ENCODE peak calls at places on chromosomes 5 and 9, in seven cellular contexts. One of them, this sample, is unnamed.

GRCh38 chr5:34738381-34738780 is 82.3 kb downstream of the RAI14 start:
- DNase-seq in GM23338: no peak
- DNase-seq in lung: no peak
- DNase-seq in endodermal cell: no peak
- DNase-seq in heart left ventricle: no peak
- DNase-seq in SK-N-SH: no peak
- DNase-seq in AG04450: no peak
- DNase-seq in this sample: no peak

GRCh38 chr5:100889896-100890295 is 13.2 kb downstream of the ST8SIA4 start:
- DNase-seq in GM23338: no peak
- DNase-seq in lung: no peak
- DNase-seq in endodermal cell: no peak
- DNase-seq in heart left ventricle: no peak
- DNase-seq in SK-N-SH: no peak
- DNase-seq in AG04450: no peak
- DNase-seq in this sample: no peak

GRCh38 chr5:16152601-16153568 is 26.7 kb downstream of the MARCHF11 start:
- DNase-seq in GM23338: peak
- DNase-seq in lung: no peak
- DNase-seq in endodermal cell: no peak
- DNase-seq in heart left ventricle: no peak
- DNase-seq in SK-N-SH: peak
- DNase-seq in AG04450: no peak
- DNase-seq in this sample: no peak

GRCh38 chr9:112624711-112625707 is 92.9 kb downstream of the INIP start:
- DNase-seq in GM23338: peak
- DNase-seq in lung: no peak
- DNase-seq in endodermal cell: no peak
- DNase-seq in heart left ventricle: no peak
- DNase-seq in SK-N-SH: no peak
- DNase-seq in AG04450: no peak
- DNase-seq in this sample: no peak

GRCh38 chr5:151315998-151316597 is 12.5 kb upstream of the SLC36A3 start:
- DNase-seq in GM23338: peak
- DNase-seq in lung: peak
- DNase-seq in endodermal cell: peak
- DNase-seq in heart left ventricle: peak
- DNase-seq in SK-N-SH: peak
- DNase-seq in AG04450: peak
- DNase-seq in this sample: peak

GRCh38 chr9:137404971-137405584 is 17.9 kb downstream of the EXD3 start:
- DNase-seq in GM23338: no peak
- DNase-seq in lung: no peak
- DNase-seq in endodermal cell: no peak
- DNase-seq in heart left ventricle: no peak
- DNase-seq in SK-N-SH: no peak
- DNase-seq in AG04450: no peak
- DNase-seq in this sample: no peak

GRCh38 chr5:9265391-9266287 is 280.2 kb downstream of the SEMA5A start:
- DNase-seq in GM23338: peak
- DNase-seq in lung: peak
- DNase-seq in endodermal cell: peak
- DNase-seq in heart left ventricle: peak
- DNase-seq in SK-N-SH: no peak
- DNase-seq in AG04450: peak
- DNase-seq in this sample: no peak

GRCh38 chr5:17813214-17813613 is 179.0 kb downstream of the TAF11L14 start:
- DNase-seq in GM23338: no peak
- DNase-seq in lung: no peak
- DNase-seq in endodermal cell: no peak
- DNase-seq in heart left ventricle: no peak
- DNase-seq in SK-N-SH: no peak
- DNase-seq in AG04450: no peak
- DNase-seq in this sample: no peak

GRCh38 chr5:115586525-115587146 is 15.6 kb downstream of the TICAM2 start:
- DNase-seq in GM23338: peak
- DNase-seq in lung: no peak
- DNase-seq in endodermal cell: no peak
- DNase-seq in heart left ventricle: no peak
- DNase-seq in SK-N-SH: peak
- DNase-seq in AG04450: no peak
- DNase-seq in this sample: no peak

GRCh38 chr5:139669681-139670368 is 21.7 kb downstream of the CXXC5 start:
- DNase-seq in GM23338: no peak
- DNase-seq in lung: no peak
- DNase-seq in endodermal cell: peak
- DNase-seq in heart left ventricle: peak
- DNase-seq in SK-N-SH: peak
- DNase-seq in AG04450: no peak
- DNase-seq in this sample: no peak

GRCh38 chr9:120693609-120694008 is 20.7 kb downstream of the MEGF9 start:
- DNase-seq in GM23338: no peak
- DNase-seq in lung: no peak
- DNase-seq in endodermal cell: no peak
- DNase-seq in heart left ventricle: no peak
- DNase-seq in SK-N-SH: no peak
- DNase-seq in AG04450: no peak
- DNase-seq in this sample: no peak

GRCh38 chr5:177315411-177315810 is 3.7 kb upstream of the MXD3 start:
- DNase-seq in GM23338: no peak
- DNase-seq in lung: no peak
- DNase-seq in endodermal cell: no peak
- DNase-seq in heart left ventricle: no peak
- DNase-seq in SK-N-SH: no peak
- DNase-seq in AG04450: no peak
- DNase-seq in this sample: no peak

GRCh38 chr5:170809551-170809950 is 26.0 kb downstream of the GABRP start:
- DNase-seq in GM23338: peak
- DNase-seq in lung: no peak
- DNase-seq in endodermal cell: peak
- DNase-seq in heart left ventricle: no peak
- DNase-seq in SK-N-SH: peak
- DNase-seq in AG04450: peak
- DNase-seq in this sample: no peak

DNA sequence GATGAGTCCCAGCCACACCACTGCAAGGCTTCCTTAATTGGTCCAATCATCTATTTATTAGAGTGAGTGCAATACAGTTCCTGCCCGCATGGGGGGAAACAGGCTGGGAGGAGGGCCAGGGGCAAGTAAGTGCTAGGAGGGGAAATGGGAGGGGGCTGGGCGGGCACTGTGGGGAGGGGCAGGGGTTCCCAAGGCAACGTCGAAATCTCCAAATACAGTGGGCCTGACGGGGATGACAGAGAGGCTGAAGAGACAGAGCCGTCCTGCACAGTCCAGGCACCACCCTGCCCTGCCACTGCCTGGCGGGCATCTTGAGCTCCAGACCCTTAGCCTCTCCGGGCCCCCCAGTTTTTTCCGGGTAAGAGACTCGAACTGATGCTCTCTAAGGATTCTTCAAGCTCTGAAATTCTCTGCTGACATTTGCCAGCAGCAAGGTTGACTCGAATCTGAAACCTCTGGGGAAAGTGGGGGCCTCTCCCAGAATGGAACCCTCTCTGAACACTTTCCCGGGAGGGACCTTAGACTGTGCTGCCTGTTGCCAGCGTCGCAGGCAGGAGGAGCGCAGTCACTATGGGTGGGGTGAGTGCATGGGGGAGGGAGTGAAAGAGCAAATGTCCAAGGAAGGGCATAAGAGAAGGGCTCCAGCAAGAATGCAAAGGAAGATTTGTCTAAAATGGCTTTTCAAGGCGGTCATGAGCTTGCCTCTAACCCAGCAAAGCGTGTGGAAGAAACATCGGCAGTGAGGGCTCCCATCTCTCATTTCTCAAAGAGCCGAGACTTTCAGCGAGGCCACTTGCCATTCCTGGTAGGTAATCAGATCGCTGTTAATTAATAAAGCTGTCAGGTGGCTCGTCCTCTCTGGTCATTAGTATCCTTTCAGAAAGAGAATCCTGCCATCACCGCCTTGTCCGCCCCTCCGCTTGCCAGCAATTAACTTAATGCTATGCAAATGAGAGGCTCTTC is 98.9 kb downstream of the GTF3C4 start:
- DNase-seq in GM23338: peak
- DNase-seq in lung: peak
- DNase-seq in endodermal cell: peak
- DNase-seq in heart left ventricle: peak
- DNase-seq in SK-N-SH: peak
- DNase-seq in AG04450: no peak
- DNase-seq in this sample: peak
- TF ChIP-seq CTCF in GM23338: peak
- TF ChIP-seq CTCF in lung: peak
- TF ChIP-seq CTCF in endodermal cell: peak
- TF ChIP-seq CTCF in heart left ventricle: peak
- TF ChIP-seq CTCF in SK-N-SH: no peak
- TF ChIP-seq CTCF in AG04450: peak
- TF ChIP-seq CTCF in this sample: no peak

GRCh38 chr5:87770601-87771121 is 357.9 kb upstream of the CCNH start:
- DNase-seq in GM23338: peak
- DNase-seq in lung: no peak
- DNase-seq in endodermal cell: peak
- DNase-seq in heart left ventricle: no peak
- DNase-seq in SK-N-SH: peak
- DNase-seq in AG04450: no peak
- DNase-seq in this sample: no peak
- H3K4me3 ChIP-seq in GM23338: peak
- H3K4me3 ChIP-seq in lung: no peak
- H3K4me3 ChIP-seq in endodermal cell: no peak
- H3K4me3 ChIP-seq in heart left ventricle: no peak
- H3K4me3 ChIP-seq in SK-N-SH: no peak
- H3K4me3 ChIP-seq in AG04450: no peak
- H3K4me3 ChIP-seq in this sample: no peak

GRCh38 chr5:89301572-89302025 is 418.6 kb upstream of the MEF2C start:
- DNase-seq in GM23338: no peak
- DNase-seq in lung: no peak
- DNase-seq in endodermal cell: no peak
- DNase-seq in heart left ventricle: no peak
- DNase-seq in SK-N-SH: no peak
- DNase-seq in AG04450: no peak
- DNase-seq in this sample: no peak
- TF ChIP-seq CTCF in GM23338: no peak
- TF ChIP-seq CTCF in lung: no peak
- TF ChIP-seq CTCF in endodermal cell: no peak
- TF ChIP-seq CTCF in heart left ventricle: no peak
- TF ChIP-seq CTCF in SK-N-SH: no peak
- TF ChIP-seq CTCF in AG04450: no peak
- TF ChIP-seq CTCF in this sample: no peak

GRCh38 chr9:34610434-34611206 is 1.3 kb downstream of the RPP25L start:
- DNase-seq in GM23338: no peak
- DNase-seq in lung: no peak
- DNase-seq in endodermal cell: no peak
- DNase-seq in heart left ventricle: peak
- DNase-seq in SK-N-SH: no peak
- DNase-seq in AG04450: no peak
- DNase-seq in this sample: no peak
- H3K4me3 ChIP-seq in GM23338: peak
- H3K4me3 ChIP-seq in lung: no peak
- H3K4me3 ChIP-seq in endodermal cell: peak
- H3K4me3 ChIP-seq in heart left ventricle: peak
- H3K4me3 ChIP-seq in SK-N-SH: peak
- H3K4me3 ChIP-seq in AG04450: peak
- H3K4me3 ChIP-seq in this sample: no peak

DNA sequence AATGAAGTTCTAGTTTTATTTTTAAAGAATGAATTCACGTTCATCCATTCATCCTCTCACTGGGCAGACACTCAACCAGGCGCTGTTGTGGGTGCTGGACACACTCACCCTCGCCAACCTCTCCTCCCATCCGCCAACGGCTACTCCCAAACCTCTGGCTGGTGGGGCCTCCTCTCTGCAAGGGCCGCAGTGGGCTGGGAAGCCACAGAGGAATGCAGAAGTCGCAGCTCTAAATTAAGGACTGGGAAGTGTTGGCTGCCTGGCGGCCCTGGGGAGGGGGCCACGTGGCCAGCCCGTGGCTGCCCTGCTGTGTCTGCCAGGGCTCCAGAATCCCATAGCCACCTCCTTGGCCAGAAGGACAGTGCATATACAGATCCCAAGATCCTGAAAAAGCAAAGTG is 6.8 kb downstream of the SUSD3 start:
- DNase-seq in GM23338: no peak
- DNase-seq in lung: no peak
- DNase-seq in endodermal cell: no peak
- DNase-seq in heart left ventricle: no peak
- DNase-seq in SK-N-SH: no peak
- DNase-seq in AG04450: no peak
- DNase-seq in this sample: no peak
- TF ChIP-seq CTCF in GM23338: no peak
- TF ChIP-seq CTCF in lung: no peak
- TF ChIP-seq CTCF in endodermal cell: no peak
- TF ChIP-seq CTCF in heart left ventricle: no peak
- TF ChIP-seq CTCF in SK-N-SH: no peak
- TF ChIP-seq CTCF in AG04450: no peak
- TF ChIP-seq CTCF in this sample: no peak

GRCh38 chr5:81747030-81747429 is 3.9 kb downstream of the SSBP2 start:
- DNase-seq in GM23338: no peak
- DNase-seq in lung: no peak
- DNase-seq in endodermal cell: no peak
- DNase-seq in heart left ventricle: no peak
- DNase-seq in SK-N-SH: no peak
- DNase-seq in AG04450: no peak
- DNase-seq in this sample: no peak
- H3K4me3 ChIP-seq in GM23338: no peak
- H3K4me3 ChIP-seq in lung: no peak
- H3K4me3 ChIP-seq in endodermal cell: no peak
- H3K4me3 ChIP-seq in heart left ventricle: no peak
- H3K4me3 ChIP-seq in SK-N-SH: no peak
- H3K4me3 ChIP-seq in AG04450: no peak
- H3K4me3 ChIP-seq in this sample: no peak

GRCh38 chr5:38497946-38498345 is 58.5 kb downstream of the LIFR start:
- DNase-seq in GM23338: peak
- DNase-seq in lung: no peak
- DNase-seq in endodermal cell: peak
- DNase-seq in heart left ventricle: no peak
- DNase-seq in SK-N-SH: no peak
- DNase-seq in AG04450: no peak
- DNase-seq in this sample: no peak
- TF ChIP-seq CTCF in GM23338: peak
- TF ChIP-seq CTCF in lung: no peak
- TF ChIP-seq CTCF in endodermal cell: peak
- TF ChIP-seq CTCF in heart left ventricle: peak
- TF ChIP-seq CTCF in SK-N-SH: peak
- TF ChIP-seq CTCF in AG04450: peak
- TF ChIP-seq CTCF in this sample: no peak